ENCODE peak calls at places on chromosomes 12 and 14, in ten cellular contexts. T is stomach, E is Peyer's patch, U is left ventricle myocardium inferior, Z is esophagus muscularis mucosa, D is body of pancreas, W is HepG2, V is AG09309, M is A549, O is lower lobe of right lung. S is an unnamed sample.

GRCh38 chr12:122813310-122813713 is 21.9 kb upstream of the HIP1R start:
- DNase-seq in V (no peak), Z (no peak), E (peak), T (no peak), D (no peak), O (no peak), W (no peak), M (no peak), U (no peak), S (no peak)

GRCh38 chr14:101147848-101148247 is 244.3 kb upstream of the RTL1 start:
- DNase-seq in E (no peak), Z (no peak), M (no peak), O (no peak), V (no peak), U (no peak), T (no peak), D (no peak), W (no peak), S (no peak)

GRCh38 chr14:69527635-69528034 is 43.1 kb downstream of the PLEKHD1 start:
- DNase-seq in M (no peak), T (no peak), O (no peak), U (no peak), E (no peak), W (no peak), V (no peak), Z (no peak), D (no peak), S (no peak)

GRCh38 chr12:57341275-57341990 is 89.4 kb downstream of the R3HDM2 start:
- DNase-seq in T (no peak), O (no peak), U (no peak), V (peak), D (no peak), Z (no peak), M (peak), W (no peak), E (no peak), S (peak)

GRCh38 chr12:1463073-1463905 is 131.1 kb downstream of the FBXL14 start:
- DNase-seq in T (no peak), Z (no peak), M (no peak), U (no peak), V (no peak), O (no peak), D (no peak), E (no peak), W (no peak), S (no peak)

GRCh38 chr14:52299692-52300278 is 14.3 kb upstream of the PTGER2 start:
- DNase-seq in E (no peak), U (no peak), O (no peak), W (peak), Z (no peak), V (peak), T (no peak), D (no peak), M (peak), S (no peak)

GRCh38 chr12:61584943-61585342 is 675.3 kb upstream of the USP15 start:
- DNase-seq in M (no peak), O (no peak), Z (no peak), U (no peak), D (no peak), W (no peak), V (no peak), E (no peak), T (no peak), S (no peak)

GRCh38 chr14:33332497-33332896 is 393.8 kb downstream of the NPAS3 start:
- DNase-seq in E (no peak), V (no peak), W (no peak), O (no peak), D (no peak), M (no peak), T (no peak), Z (no peak), U (no peak), S (peak)

GRCh38 chr12:107992870-107993451 is 136.1 kb upstream of the WSCD2 start:
- DNase-seq in O (no peak), E (no peak), Z (peak), U (no peak), M (peak), T (no peak), W (peak), V (no peak), D (no peak), S (no peak)

GRCh38 chr14:86450075-86450474 is 920.1 kb downstream of the FLRT2 start:
- DNase-seq in E (no peak), T (no peak), U (no peak), W (no peak), O (no peak), Z (no peak), D (no peak), M (no peak), V (no peak), S (no peak)

GRCh38 chr14:101624579-101624978 is 63.3 kb downstream of the DIO3 start:
- DNase-seq in U (no peak), Z (peak), M (no peak), D (no peak), T (no peak), E (no peak), V (no peak), W (no peak), O (no peak), S (no peak)

GRCh38 chr12:105100207-105100985 is 7.1 kb upstream of the WASHC4 start:
- DNase-seq in T (no peak), U (no peak), D (no peak), O (no peak), Z (no peak), M (no peak), V (no peak), E (no peak), W (no peak), S (no peak)

GRCh38 chr12:132620893-132621656 is 2.5 kb downstream of the P2RX2 start:
- DNase-seq in M (no peak), U (no peak), D (no peak), W (no peak), E (no peak), T (no peak), O (no peak), Z (no peak), V (no peak), S (no peak)

GRCh38 chr12:25384954-25385216 is 134.2 kb upstream of the KRAS start:
- DNase-seq in D (no peak), V (no peak), T (no peak), U (no peak), W (no peak), E (no peak), Z (no peak), O (no peak), M (no peak), S (no peak)

GRCh38 chr14:65069874-65070709 is 32.2 kb downstream of the MAX start:
- DNase-seq in D (peak), Z (no peak), T (peak), V (no peak), E (peak), O (peak), U (no peak), W (no peak), M (no peak), S (no peak)

GRCh38 chr12:52702338-52702737 is 986 bp downstream of the KRT77 start:
- DNase-seq in O (no peak), D (no peak), M (no peak), T (no peak), Z (no peak), V (no peak), W (no peak), E (no peak), U (no peak), S (no peak)

GRCh38 chr12:53207042-53207441 is at the start of gene ITGB7:
- DNase-seq in M (no peak), T (peak), D (no peak), V (no peak), W (no peak), O (no peak), Z (no peak), U (no peak), E (peak), S (no peak)

GRCh38 chr12:109999649-109999971 is 380 bp downstream of the ANKRD13A start:
- DNase-seq in U (peak), M (no peak), W (no peak), O (peak), V (no peak), E (peak), T (no peak), Z (no peak), D (peak), S (no peak)

GRCh38 chr12:109998904-109999648 is at the start of gene ANKRD13A:
- DNase-seq in O (peak), T (peak), Z (peak), U (peak), D (peak), M (peak), V (peak), E (peak), W (peak), S (peak)

GRCh38 chr12:110001596-110001995 is 2.4 kb downstream of the ANKRD13A start:
- DNase-seq in V (peak), Z (no peak), O (no peak), D (no peak), W (no peak), M (no peak), E (no peak), U (no peak), T (no peak), S (peak)

GRCh38 chr12:109998241-109998903 is 858 bp upstream of the ANKRD13A start:
- DNase-seq in W (no peak), E (no peak), D (no peak), Z (no peak), U (no peak), O (no peak), V (no peak), M (no peak), T (no peak), S (peak)

GRCh38 chr12:109999983-110000505 is 814 bp downstream of the ANKRD13A start:
- DNase-seq in T (peak), E (peak), D (peak), W (no peak), O (peak), V (no peak), Z (no peak), U (no peak), M (no peak), S (no peak)
- H3K4me3 ChIP-seq in T (peak), E (peak), D (peak), W (peak), O (peak), V (peak), Z (peak), U (peak), M (peak), S (peak)

GRCh38 chr12:32891956-32892355 is 4.6 kb downstream of the PKP2 start:
- DNase-seq in W (peak), E (no peak), M (peak), V (no peak), T (no peak), Z (no peak), D (no peak), O (no peak), U (no peak), S (no peak)
- H3K4me3 ChIP-seq in W (no peak), E (no peak), M (no peak), V (no peak), T (no peak), Z (no peak), D (no peak), O (no peak), U (peak), S (no peak)

GRCh38 chr12:109099426-109100020 is 2.1 kb downstream of the UNG start:
- DNase-seq in W (no peak), Z (no peak), D (no peak), T (no peak), U (no peak), E (no peak), M (no peak), V (no peak), O (no peak), S (no peak)

GRCh38 chr12:109098142-109098652 is 800 bp downstream of the UNG start:
- DNase-seq in O (peak), M (peak), U (no peak), D (peak), E (no peak), Z (no peak), W (no peak), T (peak), V (no peak), S (no peak)

GRCh38 chr12:109098671-109099070 is 1.3 kb downstream of the UNG start:
- DNase-seq in M (no peak), V (no peak), Z (no peak), O (no peak), E (peak), U (no peak), W (no peak), D (no peak), T (no peak), S (no peak)

GRCh38 chr12:109097435-109098141 is at the start of gene UNG:
- DNase-seq in Z (peak), W (peak), E (peak), D (peak), T (peak), M (peak), U (peak), V (peak), O (peak), S (peak)

GRCh38 chr12:109097140-109097434 is 310 bp upstream of the UNG start:
- DNase-seq in O (no peak), W (no peak), D (no peak), M (no peak), T (no peak), Z (no peak), V (no peak), E (no peak), U (no peak), S (no peak)
- H3K4me3 ChIP-seq in O (no peak), W (peak), D (no peak), M (peak), T (peak), Z (peak), V (peak), E (no peak), U (peak), S (peak)

GRCh38 chr14:55382483-55382882 is 29.1 kb downstream of the ATG14 start:
- DNase-seq in T (no peak), V (no peak), E (no peak), W (no peak), O (no peak), D (no peak), U (no peak), Z (no peak), M (no peak), S (no peak)

GRCh38 chr14:55383541-55384140 is 28.0 kb downstream of the ATG14 start:
- DNase-seq in M (no peak), U (no peak), T (no peak), W (no peak), D (no peak), Z (no peak), O (no peak), E (no peak), V (no peak), S (no peak)

GRCh38 chr14:55381040-55381439 is 30.6 kb downstream of the ATG14 start:
- DNase-seq in Z (no peak), E (no peak), D (no peak), U (no peak), W (peak), T (no peak), M (no peak), O (no peak), V (no peak), S (no peak)

GRCh38 chr14:55383039-55383438 is 28.6 kb downstream of the ATG14 start:
- DNase-seq in T (no peak), E (no peak), Z (no peak), D (no peak), U (no peak), V (no peak), O (no peak), M (no peak), W (no peak), S (no peak)

GRCh38 chr14:55381561-55381960 is 30.1 kb downstream of the ATG14 start:
- DNase-seq in Z (no peak), M (no peak), U (no peak), T (no peak), O (no peak), V (no peak), D (no peak), W (no peak), E (no peak), S (no peak)
- H3K4me3 ChIP-seq in Z (no peak), M (no peak), U (no peak), T (no peak), O (no peak), V (no peak), D (no peak), W (no peak), E (no peak), S (no peak)

DNA sequence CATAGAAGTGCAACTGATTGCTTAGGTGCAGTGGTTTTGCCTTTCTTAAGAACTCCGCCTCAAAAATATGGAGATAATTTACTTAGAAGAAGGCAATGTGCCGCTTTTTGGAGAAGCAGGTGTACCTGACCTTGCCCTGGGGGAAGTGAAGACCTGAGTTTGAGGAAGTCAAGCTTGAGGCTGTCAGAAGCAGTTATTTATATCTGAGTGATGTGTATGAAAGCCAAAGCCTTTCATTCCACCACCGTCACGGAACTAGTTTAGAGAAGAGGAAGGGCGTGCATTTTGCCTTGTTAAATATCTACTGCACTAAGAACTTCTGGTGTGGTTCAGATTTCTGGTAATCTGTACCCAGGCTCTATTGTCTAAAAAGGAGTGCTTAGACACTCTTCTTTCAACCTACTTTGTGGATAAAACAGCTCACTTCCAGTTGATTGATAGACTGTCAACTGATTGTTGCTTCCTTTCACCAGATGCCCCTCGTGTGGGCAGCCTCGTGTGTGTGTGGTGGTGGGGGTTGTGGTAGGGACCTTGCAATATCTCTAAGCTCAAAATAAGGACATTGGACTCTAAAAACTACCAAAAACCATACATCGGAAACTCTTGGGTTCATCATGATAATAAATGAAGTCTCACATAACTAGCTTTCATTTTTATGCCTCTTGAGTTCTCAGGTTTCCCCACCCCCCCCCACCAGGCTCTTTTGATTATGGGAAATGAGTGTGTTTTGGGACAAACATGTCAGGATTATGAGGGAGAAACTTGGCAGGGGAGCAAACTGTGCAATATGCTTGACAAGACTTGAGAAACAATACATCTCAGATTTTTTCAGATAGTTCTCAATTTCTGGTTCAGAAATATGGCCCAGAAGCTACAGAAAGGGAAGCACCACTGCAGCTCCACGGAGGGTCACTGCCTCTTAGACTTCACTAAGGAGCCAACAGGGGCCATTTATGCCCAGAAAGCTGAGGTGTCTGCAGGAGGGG is 78.6 kb downstream of the ARF6 start:
- DNase-seq in Z (no peak), W (no peak), D (no peak), E (peak), O (no peak), U (no peak), M (no peak), T (no peak), V (no peak), S (no peak)
- H3K4me3 ChIP-seq in Z (no peak), W (no peak), D (no peak), E (no peak), O (no peak), U (no peak), M (no peak), T (no peak), V (no peak), S (no peak)

GRCh38 chr12:3199551-3200031 is 122.4 kb downstream of the TSPAN9 start:
- DNase-seq in T (no peak), U (no peak), V (no peak), W (no peak), D (no peak), O (no peak), Z (no peak), E (no peak), M (no peak), S (no peak)
- H3K4me3 ChIP-seq in T (peak), U (peak), V (peak), W (no peak), D (no peak), O (peak), Z (peak), E (no peak), M (peak), S (peak)